ENCODE peak calls at places on chromosomes 12 and 14, in ten cellular contexts. V, I, O, Q, N, J, T, E, F and G are unnamed samples.

GRCh38 chr12:16670456-16671050 is 64.6 kb upstream of the LMO3 start:
- DNase-seq in E (peak), F (no peak), V (peak), Q (no peak), T (no peak), J (no peak), I (no peak), N (peak), O (no peak), G (no peak)

GRCh38 chr12:47935196-47935595 is 28.2 kb upstream of the TMEM106C start:
- DNase-seq in N (peak), Q (no peak), V (peak), O (no peak), T (no peak), I (peak), J (no peak), F (peak), E (peak), G (no peak)

GRCh38 chr14:35992816-35993511 is 166.8 kb downstream of the BRMS1L start:
- DNase-seq in E (no peak), O (no peak), J (no peak), N (no peak), F (no peak), Q (no peak), V (no peak), I (no peak), T (no peak), G (no peak)

GRCh38 chr12:25988505-25988904 is 30.0 kb downstream of the RASSF8 start:
- DNase-seq in T (no peak), F (no peak), E (no peak), N (no peak), J (no peak), O (no peak), V (no peak), Q (no peak), I (no peak), G (no peak)

GRCh38 chr12:54723653-54724256 is 75.6 kb upstream of the DCD start:
- DNase-seq in E (no peak), J (no peak), V (no peak), I (no peak), Q (peak), O (peak), F (peak), N (peak), T (peak), G (peak)

GRCh38 chr12:43221216-43221615 is 330.8 kb downstream of the ADAMTS20 start:
- DNase-seq in E (no peak), F (no peak), O (no peak), V (no peak), J (no peak), I (no peak), T (peak), N (no peak), Q (no peak), G (no peak)

GRCh38 chr14:68792830-68793733 is at the start of gene ZFP36L1:
- DNase-seq in Q (peak), O (peak), V (peak), J (peak), N (peak), T (peak), F (peak), E (peak), I (peak), G (peak)

GRCh38 chr12:80937391-80938238 is at the start of gene LIN7A:
- DNase-seq in T (peak), E (peak), Q (no peak), V (peak), N (peak), O (no peak), I (no peak), J (no peak), F (no peak), G (no peak)

GRCh38 chr14:71206766-71207371 is 299.6 kb downstream of the PCNX1 start:
- DNase-seq in J (no peak), N (peak), E (peak), Q (no peak), I (peak), T (no peak), O (no peak), V (peak), F (peak), G (no peak)

GRCh38 chr12:28604240-28604639 is 414.0 kb downstream of the CCDC91 start:
- DNase-seq in I (no peak), Q (no peak), J (no peak), E (no peak), F (no peak), V (no peak), O (no peak), T (no peak), N (no peak), G (no peak)

GRCh38 chr12:62767946-62768345 is 167.0 kb downstream of the PPM1H start:
- DNase-seq in I (no peak), F (no peak), N (peak), E (no peak), T (no peak), J (no peak), Q (no peak), O (no peak), V (no peak), G (no peak)

GRCh38 chr14:103103461-103104388 is 9.2 kb downstream of the EXOC3L4 start:
- DNase-seq in I (no peak), F (no peak), E (no peak), Q (no peak), N (peak), T (peak), O (no peak), V (peak), J (no peak), G (no peak)

GRCh38 chr12:60205500-60205899 is 609.7 kb downstream of the SLC16A7 start:
- DNase-seq in J (no peak), O (no peak), I (no peak), T (peak), F (no peak), E (peak), N (peak), V (peak), Q (no peak), G (no peak)

GRCh38 chr14:74893614-74894091 is 11.9 kb downstream of the DLST start:
- DNase-seq in I (no peak), Q (no peak), V (no peak), O (no peak), J (no peak), T (no peak), E (no peak), N (no peak), F (no peak), G (peak)

GRCh38 chr12:117768860-117769259 is 199.9 kb downstream of the KSR2 start:
- DNase-seq in I (no peak), Q (no peak), J (no peak), E (no peak), T (no peak), O (no peak), F (no peak), N (no peak), V (no peak), G (no peak)

GRCh38 chr12:53324113-53324778 is 2.8 kb upstream of the AAAS start:
- DNase-seq in N (no peak), E (no peak), O (peak), J (peak), T (peak), V (no peak), F (no peak), I (no peak), Q (peak), G (peak)

GRCh38 chr14:58191763-58192596 is 8.0 kb upstream of the ACTR10 start:
- DNase-seq in E (no peak), F (no peak), O (no peak), I (no peak), J (no peak), T (no peak), V (no peak), Q (no peak), N (no peak), G (no peak)

GRCh38 chr12:27693403-27693802 is 2.8 kb upstream of the REP15 start:
- DNase-seq in N (no peak), J (no peak), V (no peak), F (no peak), I (no peak), O (no peak), E (no peak), T (no peak), Q (no peak), G (no peak)

GRCh38 chr12:114406326-114407033 is 536 bp upstream of the TBX5 start:
- DNase-seq in F (no peak), N (no peak), O (no peak), Q (no peak), I (no peak), J (no peak), T (peak), E (no peak), V (no peak), G (no peak)

GRCh38 chr12:124286414-124286813 is 8.5 kb upstream of the RFLNA start:
- DNase-seq in N (peak), J (no peak), Q (no peak), T (no peak), I (no peak), E (peak), O (no peak), F (no peak), V (peak), G (no peak)

GRCh38 chr12:26441434-26441833 is 246.1 kb downstream of the SSPN start:
- DNase-seq in E (no peak), I (no peak), Q (no peak), J (no peak), V (no peak), F (no peak), T (no peak), N (no peak), O (no peak), G (no peak)

GRCh38 chr12:10395390-10395998 is 5.7 kb upstream of the KLRK1 start:
- DNase-seq in J (no peak), Q (peak), I (peak), V (peak), O (peak), E (peak), F (peak), T (peak), N (peak), G (no peak)

GRCh38 chr14:25136811-25137210 is 86.9 kb upstream of the STXBP6 start:
- DNase-seq in Q (no peak), O (no peak), F (no peak), I (no peak), J (no peak), N (no peak), E (no peak), T (no peak), V (no peak), G (no peak)

GRCh38 chr12:65895759-65896656 is 71.7 kb downstream of the HMGA2 start:
- DNase-seq in V (peak), J (no peak), I (no peak), Q (no peak), O (no peak), E (no peak), F (no peak), T (peak), N (peak), G (no peak)

GRCh38 chr14:76267322-76268012 is 108.5 kb upstream of the ESRRB start:
- DNase-seq in N (peak), Q (no peak), I (no peak), O (no peak), V (peak), F (no peak), E (peak), T (peak), J (no peak), G (no peak)

GRCh38 chr12:124632510-124632909 is 65.1 kb upstream of the NCOR2 start:
- DNase-seq in T (no peak), E (no peak), I (no peak), Q (no peak), N (peak), J (no peak), F (no peak), O (no peak), V (peak), G (no peak)

GRCh38 chr14:59159169-59159568 is 29.3 kb upstream of the DAAM1 start:
- DNase-seq in F (no peak), N (no peak), Q (no peak), I (no peak), E (peak), T (no peak), O (no peak), J (no peak), V (no peak), G (no peak)

GRCh38 chr12:74043343-74043742 is 494.3 kb upstream of the ATXN7L3B start:
- DNase-seq in V (peak), E (peak), N (peak), J (no peak), T (peak), I (no peak), O (no peak), Q (no peak), F (peak), G (no peak)

GRCh38 chr14:99968156-99968920 is 96.9 kb upstream of the EVL start:
- DNase-seq in Q (no peak), V (peak), N (peak), E (peak), O (no peak), F (peak), T (no peak), I (peak), J (no peak), G (no peak)

GRCh38 chr12:121806556-121807308 is 2.9 kb downstream of the SETD1B start:
- DNase-seq in J (no peak), T (no peak), F (no peak), E (peak), N (no peak), V (no peak), I (no peak), O (no peak), Q (no peak), G (no peak)

GRCh38 chr12:124231980-124232653 is 62.8 kb upstream of the RFLNA start:
- DNase-seq in V (no peak), E (no peak), I (no peak), Q (no peak), J (no peak), O (no peak), F (no peak), N (no peak), T (no peak), G (no peak)

GRCh38 chr12:81294325-81295190 is 216.7 kb downstream of the ACSS3 start:
- DNase-seq in V (peak), T (no peak), N (peak), O (no peak), Q (no peak), J (no peak), I (no peak), F (no peak), E (no peak), G (no peak)

GRCh38 chr12:4270670-4271432 is 2.7 kb upstream of the CCND2 start:
- DNase-seq in I (no peak), N (no peak), V (no peak), F (no peak), E (no peak), Q (no peak), T (peak), J (no peak), O (peak), G (peak)

GRCh38 chr12:64781374-64782029 is 22.3 kb upstream of the GNS start:
- DNase-seq in I (no peak), V (no peak), F (no peak), Q (no peak), E (no peak), O (no peak), T (peak), J (no peak), N (peak), G (no peak)